ENCODE peak calls at places on chromosomes 2 and 18, in five cellular contexts. B is colonic mucosa, V is cardiac muscle cell, Y is fibroblast of pulmonary artery, I is EH. G is an unnamed sample.

GRCh38 chr2:109459485-109459884 is 154.3 kb downstream of the SEPTIN10 start:
- DNase-seq in B (no peak), V (no peak), Y (no peak), I (peak; percentile 93), G (peak; percentile 89)

GRCh38 chr2:235234711-235235110 is 259.1 kb upstream of the AGAP1 start:
- DNase-seq in B (no peak), V (no peak), Y (peak; percentile 57), I (no peak), G (peak; percentile 29)

GRCh38 chr2:86453838-86454237 is 12.7 kb downstream of the KDM3A start:
- DNase-seq in B (peak; percentile 78), V (no peak), Y (peak; percentile 92), I (peak; percentile 83), G (peak; percentile 78)

GRCh38 chr2:113910110-113910717 is 20.3 kb downstream of the ACTR3 start:
- DNase-seq in B (no peak), V (no peak), Y (no peak), I (no peak), G (no peak)

GRCh38 chr2:197311521-197312033 is 997 bp upstream of the ANKRD44 start:
- DNase-seq in B (no peak), V (no peak), Y (no peak), I (no peak), G (no peak)

GRCh38 chr2:171878481-171878993 is 15.5 kb downstream of the SLC25A12 start:
- DNase-seq in B (no peak), V (peak; percentile 65), Y (peak; percentile 79), I (peak; percentile 65), G (peak; percentile 65)

GRCh38 chr2:6139142-6139541 is 447.0 kb downstream of the SOX11 start:
- DNase-seq in B (no peak), V (no peak), Y (no peak), I (no peak), G (peak; percentile 31)

GRCh38 chr2:188050716-188051115 is 241.0 kb upstream of the GULP1 start:
- DNase-seq in B (no peak), V (no peak), Y (no peak), I (peak; percentile 84), G (peak; percentile 20)

GRCh38 chr2:120303177-120303576 is 42.8 kb upstream of the INHBB start:
- DNase-seq in B (no peak), V (no peak), Y (no peak), I (no peak), G (no peak)

GRCh38 chr2:56540901-56541300 is 357.1 kb downstream of the CCDC85A start:
- DNase-seq in B (no peak), V (no peak), Y (peak; percentile 17), I (peak; percentile 52), G (no peak)

GRCh38 chr18:49875783-49876182 is 62.5 kb upstream of the ACAA2 start:
- DNase-seq in B (no peak), V (no peak), Y (no peak), I (no peak), G (no peak)

GRCh38 chr2:19205983-19206533 is 152.4 kb downstream of the OSR1 start:
- DNase-seq in B (no peak), V (no peak), Y (no peak), I (peak; percentile 35), G (no peak)

GRCh38 chr18:26574958-26575864 is 26.9 kb upstream of the KCTD1 start:
- DNase-seq in B (peak; percentile 44), V (peak; percentile 42), Y (peak; percentile 52), I (peak; percentile 74), G (peak; percentile 58)

GRCh38 chr2:20231632-20232031 is 6.7 kb upstream of the SDC1 start:
- DNase-seq in B (peak; percentile 93), V (no peak), Y (no peak), I (peak; percentile 54), G (peak; percentile 93)

G was measured in RPMI7951.